ENCODE peak calls at places on chromosome 21, in five cellular contexts. E is T-helper 17 cell, R is astrocyte of the spinal cord, I is GM18507, F is NCI-H1092 treated with DMSO at 0.1 percent for 48 hours. T is an unnamed sample.

GRCh38 chr21:43619856-43620255 is 39.4 kb downstream of the HSF2BP start:
- DNase-seq in E (no peak), R (no peak), I (no peak), F (no peak), T (no peak)

GRCh38 chr21:28308516-28308915 is 684.2 kb downstream of the LTN1 start:
- DNase-seq in E (no peak), R (peak; percentile 15), I (no peak), F (no peak), T (no peak)

GRCh38 chr21:44681152-44681551 is 811 bp downstream of the KRTAP12-1 start:
- DNase-seq in E (no peak), R (no peak), I (no peak), F (no peak), T (no peak)

GRCh38 chr21:35882791-35883240 is 177.5 kb downstream of the SETD4 start:
- DNase-seq in E (no peak), R (no peak), I (no peak), F (no peak), T (no peak)

GRCh38 chr21:43600642-43601397 is 58.5 kb downstream of the HSF2BP start:
- DNase-seq in E (no peak), R (peak; percentile 96), I (no peak), F (no peak), T (no peak)

GRCh38 chr21:26842976-26843911 is 2.0 kb downstream of the ADAMTS1 start:
- DNase-seq in E (no peak), R (peak; percentile 97), I (no peak), F (no peak), T (no peak)

GRCh38 chr21:39952265-39952664 is 85.0 kb downstream of the PCP4 start:
- DNase-seq in E (no peak), R (no peak), I (no peak), F (no peak), T (no peak)

GRCh38 chr21:44524412-44525371 is 15.3 kb downstream of the KRTAP10-1 start:
- DNase-seq in E (no peak), R (no peak), I (no peak), F (no peak), T (no peak)

GRCh38 chr21:30227128-30227527 is 11.2 kb upstream of the CLDN8 start:
- DNase-seq in E (no peak), R (no peak), I (no peak), F (no peak), T (no peak)

GRCh38 chr21:35136586-35137254 is 87.6 kb upstream of the RUNX1 start:
- DNase-seq in E (no peak), R (peak; percentile 55), I (no peak), F (no peak), T (no peak)

GRCh38 chr21:26659757-26660156 is 86.7 kb upstream of the CYYR1 start:
- DNase-seq in E (no peak), R (no peak), I (no peak), F (no peak), T (no peak)

GRCh38 chr21:16569679-16570078 is 839.9 kb downstream of the USP25 start:
- DNase-seq in E (no peak), R (peak; percentile 36), I (no peak), F (no peak), T (no peak)

GRCh38 chr21:33013618-33014017 is 12.1 kb upstream of the OLIG2 start:
- DNase-seq in E (no peak), R (no peak), I (no peak), F (no peak), T (no peak)

GRCh38 chr21:44050276-44050675 is 38.2 kb downstream of the TRAPPC10 start:
- DNase-seq in E (no peak), R (no peak), I (no peak), F (no peak), T (no peak)

GRCh38 chr21:45294509-45295291 is 7.0 kb upstream of the POFUT2 start:
- DNase-seq in E (no peak), R (peak; percentile 100), I (no peak), F (peak; percentile 35), T (no peak)

GRCh38 chr21:16775056-16775455 is 737.8 kb upstream of the CXADR start:
- DNase-seq in E (no peak), R (no peak), I (no peak), F (peak; percentile 84), T (no peak)

GRCh38 chr21:40797881-40798280 is 49.1 kb downstream of the DSCAM start:
- DNase-seq in E (no peak), R (no peak), I (no peak), F (no peak), T (no peak)

GRCh38 chr21:35801388-35801787 is 258.9 kb downstream of the SETD4 start:
- DNase-seq in E (no peak), R (no peak), I (no peak), F (peak; percentile 41), T (no peak)

GRCh38 chr21:46122241-46122671 is 24.3 kb downstream of the COL6A2 start:
- DNase-seq in E (peak; percentile 4), R (peak; percentile 77), I (no peak), F (no peak), T (no peak)

GRCh38 chr21:25934771-25935224 is 200.0 kb downstream of the GABPA start:
- DNase-seq in E (no peak), R (peak; percentile 96), I (no peak), F (no peak), T (no peak)

GRCh38 chr21:45365608-45366241 is 39.2 kb upstream of the COL18A1 start:
- DNase-seq in E (no peak), R (peak; percentile 73), I (no peak), F (no peak), T (no peak)

GRCh38 chr21:32093758-32094463 is 184.9 kb downstream of the MIS18A start:
- DNase-seq in E (no peak), R (no peak), I (no peak), F (no peak), T (no peak)

GRCh38 chr21:27329255-27329851 is 362.5 kb upstream of the ADAMTS5 start:
- DNase-seq in E (no peak), R (peak; percentile 21), I (no peak), F (no peak), T (no peak)

GRCh38 chr21:26461500-26461899 is 111.6 kb downstream of the CYYR1 start:
- DNase-seq in E (no peak), R (no peak), I (no peak), F (no peak), T (no peak)

GRCh38 chr21:25734654-25735220 is at the start of the genes ATP5PF and GABPA:
- DNase-seq in E (peak; percentile 93), R (peak; percentile 99), I (peak; percentile 85), F (peak; percentile 99), T (peak; percentile 97)

GRCh38 chr21:42291751-42292562 is 23.3 kb downstream of the TFF3 start:
- DNase-seq in E (no peak), R (no peak), I (no peak), F (no peak), T (no peak)

GRCh38 chr21:16455978-16456377 is 726.2 kb downstream of the USP25 start:
- DNase-seq in E (no peak), R (peak; percentile 62), I (no peak), F (peak; percentile 79), T (no peak)

GRCh38 chr21:29523646-29524045 is 224.9 kb downstream of the BACH1 start:
- DNase-seq in E (no peak), R (peak; percentile 29), I (no peak), F (no peak), T (no peak)

GRCh38 chr21:43188181-43188580 is 19.4 kb downstream of the CRYAA start:
- DNase-seq in E (no peak), R (no peak), I (no peak), F (no peak), T (no peak)

GRCh38 chr21:17738171-17738953 is 80.8 kb downstream of the C21orf91 start:
- DNase-seq in E (no peak), R (peak; percentile 18), I (no peak), F (no peak), T (no peak)

GRCh38 chr21:44985441-44986401 is 45.9 kb downstream of the SLX9 start:
- DNase-seq in E (peak; percentile 6), R (no peak), I (no peak), F (no peak), T (no peak)

GRCh38 chr21:30072496-30072895 is 94.1 kb downstream of the CLDN17 start:
- DNase-seq in E (no peak), R (peak; percentile 1), I (no peak), F (peak; percentile 10), T (no peak)

T was measured in GM12878.